ENCODE peak calls at places on chromosomes 13 and 19, in eight cellular contexts. S, R, Z, P, F, J, K and A are unnamed samples. For H3K4me1 and H3K9me3, the result is how much of the 10 kb centered on the place peaks cover.

GRCh38 chr13:41054919-41055619 is 6.2 kb upstream of the WBP4 start:
- DNase-seq in S (no peak), R (no peak), Z (no peak), P (no peak), F (no peak), J (no peak), K (no peak), A (no peak)

GRCh38 chr19:16626796-16627193 is 1.2 kb downstream of the MED26 start:
- DNase-seq in S (no peak), R (no peak), Z (peak), P (no peak), F (no peak), J (no peak), K (no peak), A (no peak)

GRCh38 chr19:19575411-19575810 is 37.3 kb downstream of the CILP2 start:
- DNase-seq in S (no peak), R (no peak), Z (no peak), P (no peak), F (no peak), J (no peak), K (no peak), A (no peak)

GRCh38 chr19:13842294-13843103 is 34.4 kb upstream of the NANOS3 start:
- DNase-seq in S (peak), R (peak), Z (peak), P (peak), F (peak), J (peak), K (peak), A (peak)

GRCh38 chr13:98203641-98204326 is 26.7 kb upstream of the RNF113B start:
- DNase-seq in S (no peak), R (no peak), Z (no peak), P (no peak), F (no peak), J (no peak), K (no peak), A (no peak)

GRCh38 chr13:40608308-40608707 is 58.1 kb downstream of the FOXO1 start:
- DNase-seq in S (no peak), R (no peak), Z (no peak), P (no peak), F (no peak), J (no peak), K (no peak), A (no peak)

GRCh38 chr13:26957163-26957562 is 196.6 kb upstream of the GPR12 start:
- DNase-seq in S (no peak), R (no peak), Z (no peak), P (no peak), F (no peak), J (no peak), K (no peak), A (no peak)

GRCh38 chr19:4744451-4745170 is 21.0 kb upstream of the DPP9 start:
- DNase-seq in S (no peak), R (no peak), Z (no peak), P (peak), F (no peak), J (no peak), K (no peak), A (peak)

GRCh38 chr13:77509221-77509620 is 26.3 kb upstream of the SCEL start:
- DNase-seq in S (no peak), R (no peak), Z (no peak), P (no peak), F (no peak), J (no peak), K (no peak), A (no peak)

GRCh38 chr19:13103585-13103923 is 896 bp upstream of the LYL1 start:
- DNase-seq in S (no peak), R (no peak), Z (no peak), P (no peak), F (no peak), J (no peak), K (no peak), A (no peak)

GRCh38 chr13:33918199-33918932 is 100.4 kb downstream of the RFC3 start:
- DNase-seq in S (no peak), R (peak), Z (no peak), P (no peak), F (no peak), J (peak), K (no peak), A (no peak)

GRCh38 chr13:76610819-76611415 is 275.3 kb downstream of the KCTD12 start:
- DNase-seq in S (no peak), R (no peak), Z (no peak), P (no peak), F (no peak), J (peak), K (no peak), A (no peak)

GRCh38 chr19:43765109-43765876 is 10.5 kb upstream of the SMG9 start:
- DNase-seq in S (peak), R (peak), Z (peak), P (peak), F (peak), J (no peak), K (no peak), A (no peak)

GRCh38 chr13:57865600-57866294 is 234.2 kb downstream of the PCDH17 start:
- DNase-seq in S (no peak), R (no peak), Z (no peak), P (no peak), F (no peak), J (no peak), K (no peak), A (no peak)

GRCh38 chr13:59823495-59823894 is 340.2 kb downstream of the DIAPH3 start:
- DNase-seq in S (no peak), R (no peak), Z (no peak), P (no peak), F (no peak), J (no peak), K (no peak), A (no peak)

GRCh38 chr19:6737873-6738725 is 719 bp upstream of the GPR108 start:
- DNase-seq in S (peak), R (peak), Z (peak), P (peak), F (peak), J (peak), K (peak), A (peak)

GRCh38 chr13:34926513-34926912 is 15.6 kb upstream of the NBEA start:
- DNase-seq in S (no peak), R (no peak), Z (no peak), P (no peak), F (no peak), J (peak), K (no peak), A (no peak)

GRCh38 chr13:99973786-99974185 is 2.2 kb upstream of the ZIC5 start:
- DNase-seq in S (no peak), R (no peak), Z (no peak), P (no peak), F (no peak), J (peak), K (no peak), A (no peak)

GRCh38 chr19:6527893-6528543 is 2.8 kb upstream of the TNFSF9 start:
- DNase-seq in S (no peak), R (no peak), Z (no peak), P (no peak), F (no peak), J (no peak), K (no peak), A (no peak)

GRCh38 chr19:4208385-4209094 is 20.8 kb upstream of the EBI3 start:
- DNase-seq in S (no peak), R (no peak), Z (no peak), P (no peak), F (peak), J (no peak), K (peak), A (no peak)

GRCh38 chr19:6828698-6829633 is 56.5 kb downstream of the VAV1 start:
- DNase-seq in S (no peak), R (no peak), Z (no peak), P (no peak), F (no peak), J (no peak), K (no peak), A (peak)

GRCh38 chr13:49828452-49828851 is 36.0 kb upstream of the KPNA3 start:
- DNase-seq in S (no peak), R (no peak), Z (no peak), P (no peak), F (no peak), J (no peak), K (no peak), A (no peak)

GRCh38 chr19:50719119-50719435 is 525 bp downstream of the SHANK1 start:
- DNase-seq in S (no peak), R (no peak), Z (no peak), P (no peak), F (no peak), J (no peak), K (no peak), A (no peak)

GRCh38 chr19:32012206-32012605 is 333.2 kb upstream of the ZNF507 start:
- DNase-seq in S (no peak), R (no peak), Z (no peak), P (no peak), F (peak), J (no peak), K (no peak), A (no peak)

GRCh38 chr19:55651236-55651635 is 3.2 kb downstream of the CCDC106 start:
- DNase-seq in S (no peak), R (no peak), Z (no peak), P (no peak), F (no peak), J (no peak), K (no peak), A (no peak)

GRCh38 chr19:16376241-16376640 is 51.6 kb downstream of the KLF2 start:
- DNase-seq in S (no peak), R (no peak), Z (peak), P (no peak), F (no peak), J (no peak), K (no peak), A (no peak)

GRCh38 chr13:71515639-71516038 is 351.4 kb downstream of the DACH1 start:
- DNase-seq in S (no peak), R (no peak), Z (no peak), P (no peak), F (peak), J (no peak), K (no peak), A (no peak)

GRCh38 chr19:50427997-50428425 is 4.7 kb upstream of the MYBPC2 start:
- DNase-seq in S (no peak), R (peak), Z (peak), P (peak), F (peak), J (peak), K (peak), A (peak)

GRCh38 chr19:41927810-41928192 is 448 bp downstream of the ERFL start:
- DNase-seq in S (no peak), R (no peak), Z (no peak), P (no peak), F (no peak), J (no peak), K (peak), A (no peak)

GRCh38 chr13:110346661-110347067 is 39.6 kb downstream of the COL4A2 start:
- DNase-seq in S (no peak), R (no peak), Z (no peak), P (no peak), F (peak), J (no peak), K (peak), A (no peak)

GRCh38 chr13:50847501-50847900 is 4.0 kb upstream of the DLEU7 start:
- DNase-seq in S (no peak), R (no peak), Z (no peak), P (no peak), F (no peak), J (no peak), K (no peak), A (no peak)

GRCh38 chr13:35025314-35025713 is 83.2 kb downstream of the NBEA start:
- DNase-seq in S (no peak), R (no peak), Z (no peak), P (no peak), F (no peak), J (no peak), K (no peak), A (no peak)

GRCh38 chr13:24071016-24071415 is 89.5 kb upstream of the SPATA13 start:
- DNase-seq in S (no peak), R (no peak), Z (no peak), P (no peak), F (no peak), J (no peak), K (no peak), A (no peak)

GRCh38 chr13:66503890-66504289 is 726.2 kb downstream of the PCDH9 start:
- DNase-seq in S (no peak), R (no peak), Z (no peak), P (no peak), F (no peak), J (no peak), K (no peak), A (no peak)

GRCh38 chr13:113002206-113002821 is 33.3 kb downstream of the MCF2L start:
- DNase-seq in S (no peak), R (no peak), Z (no peak), P (no peak), F (peak), J (peak), K (no peak), A (no peak)

GRCh38 chr13:75749407-75749806 is 113.3 kb downstream of the LMO7 start:
- DNase-seq in S (no peak), R (peak), Z (peak), P (no peak), F (no peak), J (no peak), K (no peak), A (no peak)

GRCh38 chr13:81017525-81018152 is 676.7 kb upstream of the SPRY2 start:
- DNase-seq in S (no peak), R (no peak), Z (no peak), P (no peak), F (peak), J (peak), K (no peak), A (no peak)

GRCh38 chr19:50878851-50879250 is 5.6 kb downstream of the KLK2 start:
- DNase-seq in S (no peak), R (no peak), Z (no peak), P (no peak), F (no peak), J (no peak), K (no peak), A (no peak)

GRCh38 chr13:106602178-106602577 is 34.2 kb upstream of the ARGLU1 start:
- DNase-seq in S (no peak), R (no peak), Z (no peak), P (no peak), F (peak), J (no peak), K (no peak), A (no peak)

GRCh38 chr19:35266149-35266903 is 2.4 kb upstream of the USF2 start:
- DNase-seq in S (no peak), R (peak), Z (peak), P (no peak), F (no peak), J (no peak), K (peak), A (peak)
- H3K4me1 ChIP-seq in S (under half), R (under half), Z (under half), P (under half), F (under half), J (under half), K (under half), A (under half)

DNA sequence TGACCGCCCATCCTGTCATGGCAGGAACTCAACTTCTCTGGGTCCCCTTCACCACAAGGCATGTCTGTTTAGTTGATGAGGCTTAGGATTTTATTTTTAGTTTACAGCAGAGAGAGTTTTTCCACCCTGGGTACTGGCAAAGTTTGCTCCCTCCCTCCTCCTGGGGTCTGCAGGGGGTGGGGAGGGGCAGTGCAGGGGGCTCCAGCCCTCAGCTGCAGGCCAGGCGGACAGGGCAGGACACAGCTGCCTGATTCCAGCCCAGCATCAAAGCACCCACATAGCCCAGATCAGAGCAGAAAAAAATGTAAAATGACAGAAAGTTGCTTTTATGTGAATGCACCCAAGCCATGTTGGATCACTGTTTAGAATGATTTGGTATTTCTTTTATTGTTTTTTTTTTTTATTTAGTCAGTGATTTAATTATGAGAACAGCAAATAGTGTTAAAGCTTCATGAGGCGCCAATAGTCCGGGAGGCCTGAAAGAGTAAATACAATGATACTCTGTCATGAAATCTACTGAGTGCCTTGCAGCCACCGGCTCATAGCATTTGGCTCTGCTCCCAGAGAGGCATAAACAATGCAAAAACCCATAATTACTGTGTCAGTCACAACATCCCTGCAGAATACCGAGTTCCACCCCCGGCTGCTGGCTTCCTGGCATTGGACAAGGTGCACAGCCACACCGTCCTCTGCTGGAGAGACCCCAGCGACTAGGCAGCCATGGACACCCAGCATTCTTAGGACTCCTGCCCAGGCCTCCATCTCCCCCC is 923.5 kb downstream of the UQCRFS1 start:
- DNase-seq in S (no peak), R (no peak), Z (no peak), P (no peak), F (no peak), J (no peak), K (no peak), A (peak)
- H3K9me3 ChIP-seq in S (under half), R (under half), Z (under half), P (under half), F (under half), J (under half), K (under half), A (under half)

GRCh38 chr19:2837430-2837829 is 3.8 kb upstream of the ZNF555 start:
- DNase-seq in S (no peak), R (no peak), Z (no peak), P (no peak), F (no peak), J (no peak), K (no peak), A (no peak)

DNA sequence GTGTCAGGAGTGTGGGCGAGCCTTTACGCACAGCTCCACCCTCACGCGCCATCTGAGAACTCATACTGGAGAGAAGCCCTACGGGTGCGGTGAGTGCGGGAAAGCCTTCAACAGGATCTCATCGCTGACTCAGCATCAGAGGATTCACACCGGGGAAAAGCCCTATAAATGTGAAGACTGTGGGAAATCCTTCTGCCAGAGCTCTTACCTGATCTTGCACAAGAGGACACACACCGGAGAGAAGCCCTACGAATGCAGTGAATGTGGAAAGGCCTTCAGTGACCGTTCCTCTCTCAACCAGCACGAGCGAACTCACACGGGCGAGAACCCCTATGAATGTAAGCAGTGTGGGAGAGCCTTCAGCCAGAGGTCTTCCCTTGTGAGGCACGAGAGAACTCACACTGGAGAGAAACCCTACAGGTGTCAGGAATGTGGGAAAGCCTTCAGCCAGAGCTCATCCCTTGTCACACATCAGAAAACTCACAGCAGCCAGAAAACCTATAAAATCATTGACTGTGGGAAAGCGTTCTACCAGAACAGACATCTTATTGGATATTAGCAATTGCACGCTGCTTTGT is 6.9 kb upstream of the ZNF555 start:
- DNase-seq in S (no peak), R (no peak), Z (no peak), P (no peak), F (no peak), J (no peak), K (no peak), A (no peak)
- H3K4me3 ChIP-seq in S (no peak), R (no peak), Z (no peak), P (no peak), F (no peak), J (no peak), K (no peak), A (no peak)

GRCh38 chr19:18415177-18415867 is 3.9 kb upstream of the SSBP4 start:
- DNase-seq in S (no peak), R (peak), Z (peak), P (peak), F (no peak), J (no peak), K (peak), A (peak)

GRCh38 chr19:18418725-18419194 is 438 bp upstream of the SSBP4 start:
- DNase-seq in S (peak), R (peak), Z (peak), P (peak), F (peak), J (no peak), K (no peak), A (peak)

GRCh38 chr19:18418034-18418724 is 1.0 kb upstream of the SSBP4 start:
- DNase-seq in S (no peak), R (peak), Z (peak), P (no peak), F (no peak), J (no peak), K (no peak), A (no peak)

GRCh38 chr19:18417250-18418033 is 1.8 kb upstream of the SSBP4 start:
- DNase-seq in S (no peak), R (peak), Z (peak), P (peak), F (no peak), J (peak), K (no peak), A (peak)

GRCh38 chr19:18416778-18417249 is 2.4 kb upstream of the SSBP4 start:
- DNase-seq in S (peak), R (peak), Z (peak), P (peak), F (no peak), J (peak), K (peak), A (peak)
- H3K4me1 ChIP-seq in S (half or more), R (under half), Z (under half), P (under half), F (under half), J (under half), K (half or more), A (half or more)

GRCh38 chr19:34589730-34590129 is 87.2 kb downstream of the SCGB2B2 start:
- DNase-seq in S (no peak), R (no peak), Z (no peak), P (no peak), F (no peak), J (no peak), K (no peak), A (no peak)

GRCh38 chr19:34588846-34589245 is 88.1 kb downstream of the SCGB2B2 start:
- DNase-seq in S (no peak), R (no peak), Z (no peak), P (no peak), F (no peak), J (no peak), K (no peak), A (no peak)

GRCh38 chr19:34590228-34590627 is 86.7 kb downstream of the SCGB2B2 start:
- DNase-seq in S (no peak), R (no peak), Z (no peak), P (no peak), F (no peak), J (no peak), K (no peak), A (no peak)

GRCh38 chr19:34588249-34588648 is 88.7 kb downstream of the SCGB2B2 start:
- DNase-seq in S (no peak), R (no peak), Z (no peak), P (no peak), F (no peak), J (no peak), K (no peak), A (no peak)
- H3K9me3 ChIP-seq in S (under half), R (under half), Z (under half), P (under half), F (under half), J (under half), K (under half), A (under half)

DNA sequence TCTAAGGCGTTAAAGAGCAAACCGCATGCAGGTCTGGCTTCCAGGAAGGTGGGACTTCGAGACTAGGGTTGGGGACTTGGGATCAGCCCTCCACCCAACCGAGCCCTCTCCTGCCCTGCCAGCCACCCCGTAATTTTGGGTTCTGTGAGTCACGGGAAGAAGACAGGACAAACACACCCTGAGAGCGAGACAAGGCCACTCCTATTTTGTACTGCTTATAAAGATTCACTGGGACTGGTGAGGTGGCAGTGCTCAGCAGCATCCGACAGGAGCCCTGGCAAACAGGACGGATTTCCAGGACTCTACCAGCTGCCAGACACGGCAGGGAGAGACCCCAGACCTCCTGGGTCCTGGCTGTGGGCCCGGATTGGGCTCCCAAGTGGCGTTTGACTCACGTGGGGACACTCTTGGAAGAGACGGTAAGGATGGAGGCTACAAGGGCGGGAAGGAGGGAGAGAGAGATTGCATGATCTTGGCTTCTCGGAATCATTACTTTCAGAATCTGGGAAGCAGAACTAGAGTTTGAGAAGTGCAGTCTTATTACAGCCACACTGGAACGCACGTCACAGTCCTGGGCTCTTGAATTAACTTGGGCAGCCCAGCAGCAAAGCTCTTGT is at the start of gene C5AR2:
- DNase-seq in S (no peak), R (no peak), Z (no peak), P (no peak), F (no peak), J (no peak), K (no peak), A (peak)
- H3K4me3 ChIP-seq in S (no peak), R (no peak), Z (no peak), P (no peak), F (no peak), J (no peak), K (no peak), A (no peak)